ENCODE peak calls at places on chromosomes 13 and 19, in nine cellular contexts. H is activated naive CD8-positive, alpha-beta T cell treated with anti-CD3 and anti-CD28 coated beads, Interleukin-2, amount 50 U/mL, for 24 hours; V is right cardiac atrium; K is activated naive CD4-positive, alpha-beta T cell treated with anti-CD3 and anti-CD28 coated beads, Interleukin-2, amount 50 U/mL, for 72 hours; G is body of pancreas; J is naive B cell; S is CD8-positive, alpha-beta T cell; Q is Panc1; I is stimulated activated naive CD8-positive, alpha-beta T cell treated with anti-CD3 and anti-CD28 coated beads, Interleukin-15, Interleukin-2, amounts not matched to agents 100 U/mL and 50 U/mL, for 24 hours. X is an unnamed sample.

GRCh38 chr19:55018633-55019032 is 19.4 kb downstream of the GP6 start:
- ATAC-seq in S (no peak), K (no peak), Q (no peak), G (no peak), I (no peak), V (no peak), H (no peak), J (no peak), X (no peak)

GRCh38 chr13:41040584-41041334 is 20.6 kb upstream of the WBP4 start:
- ATAC-seq in Q (no peak), J (no peak), S (no peak), K (no peak), G (no peak), V (no peak), H (no peak), I (peak; percentile 55), X (no peak)

GRCh38 chr13:30696278-30697176 is 38.8 kb upstream of the ALOX5AP start:
- ATAC-seq in H (peak; percentile 68), G (no peak), I (peak; percentile 28), Q (no peak), J (no peak), S (no peak), K (no peak), V (peak; percentile 83), X (peak; percentile 73)

GRCh38 chr19:58372311-58373133 is 8.3 kb downstream of the ZNF837 start:
- ATAC-seq in Q (peak; percentile 48), G (no peak), H (no peak), J (no peak), V (peak; percentile 52), S (no peak), I (no peak), K (no peak), X (no peak)

GRCh38 chr13:26784704-26785639 is 24.4 kb upstream of the GPR12 start:
- ATAC-seq in K (peak; percentile 30), J (peak; percentile 89), S (peak; percentile 49), G (peak; percentile 33), Q (no peak), V (peak; percentile 22), H (no peak), I (no peak), X (peak; percentile 41)

GRCh38 chr13:103288114-103288513 is 221.9 kb upstream of the SLC10A2 start:
- ATAC-seq in G (no peak), S (no peak), H (no peak), Q (no peak), J (no peak), I (no peak), V (peak; percentile 98), K (peak; percentile 50), X (no peak)

GRCh38 chr13:73364706-73365105 is 305.9 kb downstream of the KLF5 start:
- ATAC-seq in V (no peak), Q (no peak), I (no peak), G (no peak), K (no peak), J (no peak), S (no peak), H (no peak), X (no peak)

GRCh38 chr13:98260357-98261164 is 83.5 kb upstream of the RNF113B start:
- ATAC-seq in K (no peak), I (peak; percentile 6), S (no peak), H (no peak), J (no peak), V (peak; percentile 31), G (no peak), Q (no peak), X (no peak)

GRCh38 chr19:44570603-44570983 is 41.1 kb upstream of the CEACAM20 start:
- ATAC-seq in V (no peak), J (no peak), I (no peak), S (no peak), Q (no peak), G (no peak), K (no peak), H (no peak), X (no peak)

GRCh38 chr19:53193534-53194222 is 520 bp upstream of the ZNF665 start:
- ATAC-seq in J (no peak), S (no peak), V (no peak), I (no peak), G (no peak), Q (peak; percentile 5), K (peak; percentile 18), H (no peak), X (no peak)

GRCh38 chr19:46967578-46968018 is 52.0 kb upstream of the NPAS1 start:
- ATAC-seq in S (peak; percentile 91), G (no peak), I (peak; percentile 82), Q (no peak), K (peak; percentile 75), H (peak; percentile 86), V (peak; percentile 94), J (no peak), X (peak; percentile 85)

GRCh38 chr13:43077446-43077845 is 54.1 kb downstream of the DNAJC15 start:
- ATAC-seq in K (no peak), Q (no peak), I (no peak), H (no peak), S (no peak), J (no peak), V (no peak), G (no peak), X (no peak)

GRCh38 chr13:59373341-59373740 is 790.4 kb downstream of the DIAPH3 start:
- ATAC-seq in K (no peak), V (peak; percentile 50), I (no peak), S (no peak), G (no peak), J (no peak), H (no peak), Q (no peak), X (no peak)

GRCh38 chr13:91122766-91123165 is 224.7 kb upstream of the MIR17HG start:
- ATAC-seq in V (no peak), I (no peak), S (no peak), Q (no peak), K (no peak), G (no peak), J (no peak), H (no peak), X (no peak)

GRCh38 chr13:76812971-76813691 is 73.1 kb downstream of the KCTD12 start:
- ATAC-seq in V (peak; percentile 87), G (no peak), I (no peak), K (no peak), Q (no peak), S (no peak), J (no peak), H (no peak), X (no peak)

GRCh38 chr13:85693889-85694511 is 105.2 kb downstream of the SLITRK6 start:
- ATAC-seq in G (no peak), I (no peak), K (no peak), H (no peak), Q (peak; percentile 87), S (no peak), J (no peak), V (no peak), X (no peak)

GRCh38 chr19:7841751-7842660 is 12.0 kb downstream of the EVI5L start:
- ATAC-seq in I (no peak), H (no peak), G (no peak), Q (no peak), S (no peak), V (no peak), J (no peak), K (no peak), X (no peak)

GRCh38 chr19:46408611-46409039 is 4.7 kb downstream of the CCDC8 start:
- ATAC-seq in K (no peak), H (no peak), V (peak; percentile 67), I (no peak), S (no peak), J (no peak), Q (no peak), G (no peak), X (no peak)

GRCh38 chr19:19217110-19217509 is 5.4 kb downstream of the NCAN start:
- ATAC-seq in S (no peak), H (no peak), K (no peak), I (no peak), G (no peak), J (no peak), Q (no peak), V (no peak), X (no peak)

GRCh38 chr19:14015454-14016035 is 9.4 kb upstream of the RFX1 start:
- ATAC-seq in H (peak; percentile 46), V (no peak), J (peak; percentile 62), K (no peak), Q (no peak), G (peak; percentile 84), S (peak; percentile 17), I (peak; percentile 49), X (peak; percentile 48)

GRCh38 chr13:77002590-77003190 is 10.8 kb downstream of the CLN5 start:
- ATAC-seq in S (no peak), H (no peak), Q (no peak), J (no peak), G (peak; percentile 56), I (no peak), K (no peak), V (peak; percentile 49), X (no peak)

X was measured in activated T-helper 17 cell treated with anti-CD3 and anti-CD28 coated beads, Interleukin-2, amount 50 U/mL, for 72 hours.